ENCODE peak calls at places on chromosomes 12 and 14, in seven cellular contexts. L, B, Z, D, X, N and A are unnamed samples.

GRCh38 chr12:123531091-123531490 is 2.4 kb downstream of the RILPL1 start:
- DNase-seq in B (peak; percentile 22), N (no peak), L (no peak), D (no peak), Z (no peak), X (no peak), A (no peak)

GRCh38 chr12:6603095-6603567 is 4.0 kb downstream of the CHD4 start:
- DNase-seq in L (peak; percentile 38), B (peak; percentile 80), N (peak; percentile 36), Z (no peak), X (no peak), D (no peak), A (no peak)

GRCh38 chr12:88298761-88299242 is 156.7 kb downstream of the TMTC3 start:
- DNase-seq in X (no peak), L (peak; percentile 82), Z (no peak), D (no peak), B (no peak), N (no peak), A (peak; percentile 85)

GRCh38 chr12:49108958-49109404 is 1.7 kb downstream of the LMBR1L start:
- DNase-seq in N (peak; percentile 90), Z (no peak), X (peak; percentile 78), L (peak; percentile 58), B (no peak), D (peak; percentile 66), A (no peak)

GRCh38 chr12:1660304-1661187 is 30.3 kb upstream of the ADIPOR2 start:
- DNase-seq in X (peak; percentile 77), Z (no peak), D (peak; percentile 81), L (peak; percentile 83), N (peak; percentile 65), B (peak; percentile 86), A (no peak)

GRCh38 chr14:24146978-24147760 is at the start of gene RNF31:
- DNase-seq in X (peak; percentile 98), Z (peak; percentile 95), L (peak; percentile 98), N (peak; percentile 99), D (peak; percentile 97), B (peak; percentile 99), A (peak; percentile 77)

GRCh38 chr12:49705479-49706267 is 1.5 kb downstream of the FMNL3 start:
- DNase-seq in B (no peak), D (peak; percentile 24), Z (no peak), N (peak; percentile 28), X (peak; percentile 31), L (peak; percentile 81), A (no peak)

GRCh38 chr14:67816326-67817009 is at the start of gene ZFYVE26:
- DNase-seq in X (peak; percentile 88), L (peak; percentile 95), Z (peak; percentile 79), D (peak; percentile 93), N (peak; percentile 95), B (peak; percentile 95), A (peak; percentile 76)

GRCh38 chr14:70879448-70879847 is 27.8 kb upstream of the PCNX1 start:
- DNase-seq in X (no peak), D (no peak), B (no peak), Z (no peak), N (no peak), L (no peak), A (no peak)

GRCh38 chr14:75280831-75281690 is 2.4 kb downstream of the FOS start:
- DNase-seq in L (peak; percentile 9), N (no peak), B (no peak), X (no peak), D (no peak), Z (no peak), A (no peak)

GRCh38 chr14:102900631-102901571 is 21.6 kb upstream of the AMN start:
- DNase-seq in N (no peak), D (no peak), L (no peak), B (no peak), Z (no peak), X (no peak), A (no peak)

GRCh38 chr12:65881965-65882413 is 57.7 kb downstream of the HMGA2 start:
- DNase-seq in L (peak; percentile 61), Z (no peak), X (peak; percentile 85), D (peak; percentile 29), B (peak; percentile 84), N (peak; percentile 77), A (no peak)

GRCh38 chr12:65278576-65279386 is at the start of gene MSRB3:
- DNase-seq in N (peak; percentile 84), Z (peak; percentile 37), B (peak; percentile 92), D (peak; percentile 47), X (peak; percentile 83), L (peak; percentile 76), A (no peak)

GRCh38 chr12:89038831-89039509 is 313.3 kb downstream of the DUSP6 start:
- DNase-seq in X (no peak), N (no peak), Z (no peak), D (no peak), L (no peak), B (no peak), A (no peak)

GRCh38 chr12:75481774-75482173 is 1.2 kb downstream of the GLIPR1 start:
- DNase-seq in L (peak; percentile 91), D (no peak), Z (no peak), N (peak; percentile 39), X (no peak), B (no peak), A (no peak)

GRCh38 chr12:75481013-75481705 is 604 bp downstream of the GLIPR1 start:
- DNase-seq in D (no peak), L (peak; percentile 48), B (no peak), Z (no peak), N (no peak), X (no peak), A (no peak)

GRCh38 chr12:75480469-75480949 is at the start of gene GLIPR1:
- DNase-seq in N (peak; percentile 85), B (peak; percentile 87), L (peak; percentile 100), D (peak; percentile 64), Z (peak; percentile 97), X (peak; percentile 69), A (peak; percentile 96)

GRCh38 chr12:75483411-75483810 is 2.9 kb downstream of the GLIPR1 start:
- DNase-seq in X (no peak), B (no peak), Z (no peak), D (no peak), N (no peak), L (no peak), A (no peak)

GRCh38 chr12:75482636-75483035 is 2.1 kb downstream of the GLIPR1 start:
- DNase-seq in B (no peak), Z (no peak), D (no peak), X (no peak), L (peak; percentile 53), N (no peak), A (no peak)
- H3K4me3 ChIP-seq in B (peak overlapping the region; percentile 26), Z (peak overlapping the region; percentile 73), D (no peak overlapping the region), X (no peak overlapping the region), L (no peak overlapping the region), N (no peak overlapping the region), A (no peak overlapping the region)

GRCh38 chr12:122352394-122352793 is 70.1 kb downstream of the CLIP1 start:
- DNase-seq in X (no peak), D (no peak), Z (no peak), N (no peak), L (no peak), B (no peak), A (no peak)

GRCh38 chr12:122346054-122346453 is 76.4 kb downstream of the CLIP1 start:
- DNase-seq in B (no peak), L (no peak), D (no peak), N (no peak), Z (no peak), X (no peak), A (no peak)

GRCh38 chr12:122349078-122349477 is 73.4 kb downstream of the CLIP1 start:
- DNase-seq in B (no peak), Z (no peak), D (no peak), N (no peak), L (no peak), X (no peak), A (no peak)

GRCh38 chr12:122348505-122348904 is 74.0 kb downstream of the CLIP1 start:
- DNase-seq in L (no peak), Z (no peak), N (no peak), X (no peak), D (no peak), B (no peak), A (no peak)

GRCh38 chr12:122350444-122350843 is 72.0 kb downstream of the CLIP1 start:
- DNase-seq in B (peak; percentile 79), X (no peak), Z (peak; percentile 18), L (peak; percentile 51), N (no peak), D (no peak), A (no peak)
- TF ChIP-seq CTCF in B (no peak), X (no peak), Z (peak; percentile 39), L (peak; percentile 39), N (no peak), D (no peak), A (no peak)

GRCh38 chr12:121849660-121850059 is 9.0 kb downstream of the HPD start:
- DNase-seq in L (no peak), N (no peak), B (no peak), Z (no peak), D (no peak), X (no peak), A (no peak)
- H3K4me3 ChIP-seq in L (no peak overlapping the region), N (no peak overlapping the region), B (no peak overlapping the region), Z (no peak overlapping the region), D (no peak overlapping the region), X (no peak overlapping the region), A (no peak overlapping the region)

GRCh38 chr14:80491562-80492139 is 280.3 kb upstream of the DIO2 start:
- DNase-seq in Z (no peak), L (no peak), D (no peak), N (no peak), B (no peak), X (no peak), A (no peak)

GRCh38 chr14:80496090-80496489 is 284.8 kb upstream of the DIO2 start:
- DNase-seq in X (no peak), Z (no peak), N (no peak), D (no peak), B (no peak), L (no peak), A (no peak)

GRCh38 chr14:80494769-80495168 is 283.5 kb upstream of the DIO2 start:
- DNase-seq in X (no peak), L (no peak), N (no peak), D (no peak), Z (no peak), B (no peak), A (no peak)

GRCh38 chr14:80491131-80491530 is 279.8 kb upstream of the DIO2 start:
- DNase-seq in B (no peak), X (no peak), D (no peak), Z (no peak), L (peak; percentile 50), N (no peak), A (no peak)

GRCh38 chr14:80493620-80494019 is 282.3 kb upstream of the DIO2 start:
- DNase-seq in B (no peak), Z (no peak), X (no peak), L (no peak), D (no peak), N (no peak), A (no peak)
- TF ChIP-seq CTCF in B (no peak), Z (no peak), X (no peak), L (no peak), D (no peak), N (no peak), A (no peak)